ENCODE peak calls at places on chromosomes 7 and 10, in eight cellular contexts. One of them, this sample, is unnamed.

GRCh38 chr7:14630048-14630447 is 272.5 kb downstream of the DGKB start:
- DNase-seq in SK-N-SH: no peak
- DNase-seq in T-helper 1 cell: no peak
- DNase-seq in NCI-H2081: no peak
- DNase-seq in 8988T: no peak
- DNase-seq in T-cell: no peak
- DNase-seq in thyroid gland: no peak
- DNase-seq in stimulated activated CD4-positive, alpha-beta T cell treated with anti-CD3 and anti-CD28 coated beads, Interleukin-12 subunit alpha, Interleukin-12 subunit beta, amount 100 ng/mL, for 4 hours: no peak
- DNase-seq in this sample: no peak

GRCh38 chr10:91247360-91248111 is 27.1 kb downstream of the PCGF5 start:
- DNase-seq in SK-N-SH: no peak
- DNase-seq in T-helper 1 cell: no peak
- DNase-seq in NCI-H2081: no peak
- DNase-seq in 8988T: no peak
- DNase-seq in T-cell: no peak
- DNase-seq in thyroid gland: peak
- DNase-seq in stimulated activated CD4-positive, alpha-beta T cell treated with anti-CD3 and anti-CD28 coated beads, Interleukin-12 subunit alpha, Interleukin-12 subunit beta, amount 100 ng/mL, for 4 hours: no peak
- DNase-seq in this sample: no peak

GRCh38 chr7:40810274-40810673 is 675.5 kb downstream of the SUGCT start:
- DNase-seq in SK-N-SH: no peak
- DNase-seq in T-helper 1 cell: no peak
- DNase-seq in NCI-H2081: no peak
- DNase-seq in 8988T: no peak
- DNase-seq in T-cell: no peak
- DNase-seq in thyroid gland: no peak
- DNase-seq in stimulated activated CD4-positive, alpha-beta T cell treated with anti-CD3 and anti-CD28 coated beads, Interleukin-12 subunit alpha, Interleukin-12 subunit beta, amount 100 ng/mL, for 4 hours: no peak
- DNase-seq in this sample: peak

GRCh38 chr7:12731214-12731656 is 43.8 kb downstream of the ARL4A start:
- DNase-seq in SK-N-SH: no peak
- DNase-seq in T-helper 1 cell: no peak
- DNase-seq in NCI-H2081: no peak
- DNase-seq in 8988T: no peak
- DNase-seq in T-cell: no peak
- DNase-seq in thyroid gland: no peak
- DNase-seq in stimulated activated CD4-positive, alpha-beta T cell treated with anti-CD3 and anti-CD28 coated beads, Interleukin-12 subunit alpha, Interleukin-12 subunit beta, amount 100 ng/mL, for 4 hours: no peak
- DNase-seq in this sample: peak

GRCh38 chr10:73908853-73909611 is 1.9 kb upstream of the PLAU start:
- DNase-seq in SK-N-SH: no peak
- DNase-seq in T-helper 1 cell: no peak
- DNase-seq in NCI-H2081: no peak
- DNase-seq in 8988T: no peak
- DNase-seq in T-cell: peak
- DNase-seq in thyroid gland: peak
- DNase-seq in stimulated activated CD4-positive, alpha-beta T cell treated with anti-CD3 and anti-CD28 coated beads, Interleukin-12 subunit alpha, Interleukin-12 subunit beta, amount 100 ng/mL, for 4 hours: peak
- DNase-seq in this sample: peak

GRCh38 chr7:27670177-27670576 is 7.5 kb upstream of the HIBADH start:
- DNase-seq in SK-N-SH: no peak
- DNase-seq in T-helper 1 cell: no peak
- DNase-seq in NCI-H2081: no peak
- DNase-seq in 8988T: no peak
- DNase-seq in T-cell: no peak
- DNase-seq in thyroid gland: no peak
- DNase-seq in stimulated activated CD4-positive, alpha-beta T cell treated with anti-CD3 and anti-CD28 coated beads, Interleukin-12 subunit alpha, Interleukin-12 subunit beta, amount 100 ng/mL, for 4 hours: no peak
- DNase-seq in this sample: no peak

GRCh38 chr10:117197189-117197588 is at the start of gene KCNK18:
- DNase-seq in SK-N-SH: no peak
- DNase-seq in T-helper 1 cell: no peak
- DNase-seq in NCI-H2081: no peak
- DNase-seq in 8988T: no peak
- DNase-seq in T-cell: no peak
- DNase-seq in thyroid gland: no peak
- DNase-seq in stimulated activated CD4-positive, alpha-beta T cell treated with anti-CD3 and anti-CD28 coated beads, Interleukin-12 subunit alpha, Interleukin-12 subunit beta, amount 100 ng/mL, for 4 hours: no peak
- DNase-seq in this sample: no peak

GRCh38 chr7:154929006-154929726 is 73.8 kb downstream of the PAXIP1 start:
- DNase-seq in SK-N-SH: no peak
- DNase-seq in T-helper 1 cell: no peak
- DNase-seq in NCI-H2081: no peak
- DNase-seq in 8988T: no peak
- DNase-seq in T-cell: no peak
- DNase-seq in thyroid gland: peak
- DNase-seq in stimulated activated CD4-positive, alpha-beta T cell treated with anti-CD3 and anti-CD28 coated beads, Interleukin-12 subunit alpha, Interleukin-12 subunit beta, amount 100 ng/mL, for 4 hours: no peak
- DNase-seq in this sample: no peak

GRCh38 chr10:62788861-62789467 is 15.6 kb upstream of the ADO start:
- DNase-seq in SK-N-SH: no peak
- DNase-seq in T-helper 1 cell: no peak
- DNase-seq in NCI-H2081: no peak
- DNase-seq in 8988T: no peak
- DNase-seq in T-cell: no peak
- DNase-seq in thyroid gland: no peak
- DNase-seq in stimulated activated CD4-positive, alpha-beta T cell treated with anti-CD3 and anti-CD28 coated beads, Interleukin-12 subunit alpha, Interleukin-12 subunit beta, amount 100 ng/mL, for 4 hours: no peak
- DNase-seq in this sample: peak

GRCh38 chr10:65394898-65395297 is 1530.9 kb upstream of the LRRTM3 start:
- DNase-seq in SK-N-SH: no peak
- DNase-seq in T-helper 1 cell: no peak
- DNase-seq in NCI-H2081: no peak
- DNase-seq in 8988T: no peak
- DNase-seq in T-cell: no peak
- DNase-seq in thyroid gland: no peak
- DNase-seq in stimulated activated CD4-positive, alpha-beta T cell treated with anti-CD3 and anti-CD28 coated beads, Interleukin-12 subunit alpha, Interleukin-12 subunit beta, amount 100 ng/mL, for 4 hours: no peak
- DNase-seq in this sample: no peak

GRCh38 chr7:13411641-13412040 is 577.8 kb downstream of the ETV1 start:
- DNase-seq in SK-N-SH: no peak
- DNase-seq in T-helper 1 cell: no peak
- DNase-seq in NCI-H2081: peak
- DNase-seq in 8988T: no peak
- DNase-seq in T-cell: no peak
- DNase-seq in thyroid gland: no peak
- DNase-seq in stimulated activated CD4-positive, alpha-beta T cell treated with anti-CD3 and anti-CD28 coated beads, Interleukin-12 subunit alpha, Interleukin-12 subunit beta, amount 100 ng/mL, for 4 hours: no peak
- DNase-seq in this sample: no peak

GRCh38 chr10:69693886-69694285 is 63.8 kb downstream of the FAM241B start:
- DNase-seq in SK-N-SH: no peak
- DNase-seq in T-helper 1 cell: no peak
- DNase-seq in NCI-H2081: no peak
- DNase-seq in 8988T: no peak
- DNase-seq in T-cell: no peak
- DNase-seq in thyroid gland: no peak
- DNase-seq in stimulated activated CD4-positive, alpha-beta T cell treated with anti-CD3 and anti-CD28 coated beads, Interleukin-12 subunit alpha, Interleukin-12 subunit beta, amount 100 ng/mL, for 4 hours: no peak
- DNase-seq in this sample: no peak

GRCh38 chr7:50762337-50762736 is 20.4 kb downstream of the GRB10 start:
- DNase-seq in SK-N-SH: no peak
- DNase-seq in T-helper 1 cell: no peak
- DNase-seq in NCI-H2081: no peak
- DNase-seq in 8988T: no peak
- DNase-seq in T-cell: no peak
- DNase-seq in thyroid gland: no peak
- DNase-seq in stimulated activated CD4-positive, alpha-beta T cell treated with anti-CD3 and anti-CD28 coated beads, Interleukin-12 subunit alpha, Interleukin-12 subunit beta, amount 100 ng/mL, for 4 hours: no peak
- DNase-seq in this sample: no peak

GRCh38 chr7:113804475-113805130 is 114.2 kb downstream of the PPP1R3A start:
- DNase-seq in SK-N-SH: no peak
- DNase-seq in T-helper 1 cell: no peak
- DNase-seq in NCI-H2081: no peak
- DNase-seq in 8988T: no peak
- DNase-seq in T-cell: no peak
- DNase-seq in thyroid gland: no peak
- DNase-seq in stimulated activated CD4-positive, alpha-beta T cell treated with anti-CD3 and anti-CD28 coated beads, Interleukin-12 subunit alpha, Interleukin-12 subunit beta, amount 100 ng/mL, for 4 hours: no peak
- DNase-seq in this sample: no peak

GRCh38 chr7:90708841-90709317 is 112.8 kb downstream of the CDK14 start:
- DNase-seq in SK-N-SH: no peak
- DNase-seq in T-helper 1 cell: no peak
- DNase-seq in NCI-H2081: peak
- DNase-seq in 8988T: no peak
- DNase-seq in T-cell: no peak
- DNase-seq in thyroid gland: peak
- DNase-seq in stimulated activated CD4-positive, alpha-beta T cell treated with anti-CD3 and anti-CD28 coated beads, Interleukin-12 subunit alpha, Interleukin-12 subunit beta, amount 100 ng/mL, for 4 hours: no peak
- DNase-seq in this sample: peak

GRCh38 chr7:50710441-50711154 is 72.1 kb downstream of the GRB10 start:
- DNase-seq in SK-N-SH: no peak
- DNase-seq in T-helper 1 cell: no peak
- DNase-seq in NCI-H2081: no peak
- DNase-seq in 8988T: no peak
- DNase-seq in T-cell: no peak
- DNase-seq in thyroid gland: peak
- DNase-seq in stimulated activated CD4-positive, alpha-beta T cell treated with anti-CD3 and anti-CD28 coated beads, Interleukin-12 subunit alpha, Interleukin-12 subunit beta, amount 100 ng/mL, for 4 hours: no peak
- DNase-seq in this sample: no peak

GRCh38 chr10:13416760-13417159 is 68.7 kb upstream of the SEPHS1 start:
- DNase-seq in SK-N-SH: no peak
- DNase-seq in T-helper 1 cell: no peak
- DNase-seq in NCI-H2081: no peak
- DNase-seq in 8988T: no peak
- DNase-seq in T-cell: no peak
- DNase-seq in thyroid gland: no peak
- DNase-seq in stimulated activated CD4-positive, alpha-beta T cell treated with anti-CD3 and anti-CD28 coated beads, Interleukin-12 subunit alpha, Interleukin-12 subunit beta, amount 100 ng/mL, for 4 hours: no peak
- DNase-seq in this sample: no peak

GRCh38 chr7:16066805-16067459 is 354.4 kb downstream of the CRPPA start:
- DNase-seq in SK-N-SH: no peak
- DNase-seq in T-helper 1 cell: no peak
- DNase-seq in NCI-H2081: no peak
- DNase-seq in 8988T: no peak
- DNase-seq in T-cell: no peak
- DNase-seq in thyroid gland: no peak
- DNase-seq in stimulated activated CD4-positive, alpha-beta T cell treated with anti-CD3 and anti-CD28 coated beads, Interleukin-12 subunit alpha, Interleukin-12 subunit beta, amount 100 ng/mL, for 4 hours: no peak
- DNase-seq in this sample: no peak

GRCh38 chr10:101653536-101653935 is 41.4 kb downstream of the FBXW4 start:
- DNase-seq in SK-N-SH: no peak
- DNase-seq in T-helper 1 cell: no peak
- DNase-seq in NCI-H2081: no peak
- DNase-seq in 8988T: no peak
- DNase-seq in T-cell: no peak
- DNase-seq in thyroid gland: no peak
- DNase-seq in stimulated activated CD4-positive, alpha-beta T cell treated with anti-CD3 and anti-CD28 coated beads, Interleukin-12 subunit alpha, Interleukin-12 subunit beta, amount 100 ng/mL, for 4 hours: no peak
- DNase-seq in this sample: no peak

GRCh38 chr10:27547047-27547446 is 42.9 kb downstream of the RAB18 start:
- DNase-seq in SK-N-SH: no peak
- DNase-seq in T-helper 1 cell: no peak
- DNase-seq in NCI-H2081: no peak
- DNase-seq in 8988T: no peak
- DNase-seq in T-cell: no peak
- DNase-seq in thyroid gland: no peak
- DNase-seq in stimulated activated CD4-positive, alpha-beta T cell treated with anti-CD3 and anti-CD28 coated beads, Interleukin-12 subunit alpha, Interleukin-12 subunit beta, amount 100 ng/mL, for 4 hours: no peak
- DNase-seq in this sample: no peak

GRCh38 chr7:84510501-84510900 is 315.9 kb upstream of the SEMA3A start:
- DNase-seq in SK-N-SH: no peak
- DNase-seq in T-helper 1 cell: no peak
- DNase-seq in NCI-H2081: no peak
- DNase-seq in 8988T: no peak
- DNase-seq in T-cell: no peak
- DNase-seq in thyroid gland: no peak
- DNase-seq in stimulated activated CD4-positive, alpha-beta T cell treated with anti-CD3 and anti-CD28 coated beads, Interleukin-12 subunit alpha, Interleukin-12 subunit beta, amount 100 ng/mL, for 4 hours: no peak
- DNase-seq in this sample: peak

GRCh38 chr7:142459557-142459963 is 201.7 kb upstream of the PRSS58 start:
- DNase-seq in SK-N-SH: peak
- DNase-seq in T-helper 1 cell: no peak
- DNase-seq in NCI-H2081: peak
- DNase-seq in 8988T: no peak
- DNase-seq in T-cell: no peak
- DNase-seq in thyroid gland: peak
- DNase-seq in stimulated activated CD4-positive, alpha-beta T cell treated with anti-CD3 and anti-CD28 coated beads, Interleukin-12 subunit alpha, Interleukin-12 subunit beta, amount 100 ng/mL, for 4 hours: no peak
- DNase-seq in this sample: peak

GRCh38 chr7:48096273-48096672 is 7.2 kb downstream of the UPP1 start:
- DNase-seq in SK-N-SH: no peak
- DNase-seq in T-helper 1 cell: no peak
- DNase-seq in NCI-H2081: no peak
- DNase-seq in 8988T: no peak
- DNase-seq in T-cell: no peak
- DNase-seq in thyroid gland: no peak
- DNase-seq in stimulated activated CD4-positive, alpha-beta T cell treated with anti-CD3 and anti-CD28 coated beads, Interleukin-12 subunit alpha, Interleukin-12 subunit beta, amount 100 ng/mL, for 4 hours: no peak
- DNase-seq in this sample: no peak

GRCh38 chr7:100464210-100464660 is at the start of gene SPACDR:
- DNase-seq in SK-N-SH: no peak
- DNase-seq in T-helper 1 cell: no peak
- DNase-seq in NCI-H2081: no peak
- DNase-seq in 8988T: no peak
- DNase-seq in T-cell: no peak
- DNase-seq in thyroid gland: no peak
- DNase-seq in stimulated activated CD4-positive, alpha-beta T cell treated with anti-CD3 and anti-CD28 coated beads, Interleukin-12 subunit alpha, Interleukin-12 subunit beta, amount 100 ng/mL, for 4 hours: no peak
- DNase-seq in this sample: peak

GRCh38 chr10:103193820-103194529 is 903 bp upstream of the NT5C2 start:
- DNase-seq in SK-N-SH: peak
- DNase-seq in T-helper 1 cell: no peak
- DNase-seq in NCI-H2081: no peak
- DNase-seq in 8988T: no peak
- DNase-seq in T-cell: no peak
- DNase-seq in thyroid gland: no peak
- DNase-seq in stimulated activated CD4-positive, alpha-beta T cell treated with anti-CD3 and anti-CD28 coated beads, Interleukin-12 subunit alpha, Interleukin-12 subunit beta, amount 100 ng/mL, for 4 hours: no peak
- DNase-seq in this sample: no peak

GRCh38 chr10:24951201-24952145 is 933 bp downstream of the PRTFDC1 start:
- DNase-seq in SK-N-SH: peak
- DNase-seq in T-helper 1 cell: no peak
- DNase-seq in NCI-H2081: no peak
- DNase-seq in 8988T: no peak
- DNase-seq in T-cell: no peak
- DNase-seq in thyroid gland: peak
- DNase-seq in stimulated activated CD4-positive, alpha-beta T cell treated with anti-CD3 and anti-CD28 coated beads, Interleukin-12 subunit alpha, Interleukin-12 subunit beta, amount 100 ng/mL, for 4 hours: no peak
- DNase-seq in this sample: peak

GRCh38 chr10:70331486-70332268 is 47.9 kb upstream of the NPFFR1 start:
- DNase-seq in SK-N-SH: peak
- DNase-seq in T-helper 1 cell: no peak
- DNase-seq in NCI-H2081: peak
- DNase-seq in 8988T: peak
- DNase-seq in T-cell: no peak
- DNase-seq in thyroid gland: peak
- DNase-seq in stimulated activated CD4-positive, alpha-beta T cell treated with anti-CD3 and anti-CD28 coated beads, Interleukin-12 subunit alpha, Interleukin-12 subunit beta, amount 100 ng/mL, for 4 hours: no peak
- DNase-seq in this sample: peak

GRCh38 chr10:49300140-49300974 is 1.4 kb downstream of the C10orf71 start:
- DNase-seq in SK-N-SH: peak
- DNase-seq in T-helper 1 cell: no peak
- DNase-seq in NCI-H2081: no peak
- DNase-seq in 8988T: no peak
- DNase-seq in T-cell: no peak
- DNase-seq in thyroid gland: no peak
- DNase-seq in stimulated activated CD4-positive, alpha-beta T cell treated with anti-CD3 and anti-CD28 coated beads, Interleukin-12 subunit alpha, Interleukin-12 subunit beta, amount 100 ng/mL, for 4 hours: no peak
- DNase-seq in this sample: no peak

GRCh38 chr10:104072786-104073185 is 12.9 kb downstream of the COL17A1 start:
- DNase-seq in SK-N-SH: no peak
- DNase-seq in T-helper 1 cell: no peak
- DNase-seq in NCI-H2081: no peak
- DNase-seq in 8988T: no peak
- DNase-seq in T-cell: no peak
- DNase-seq in thyroid gland: no peak
- DNase-seq in stimulated activated CD4-positive, alpha-beta T cell treated with anti-CD3 and anti-CD28 coated beads, Interleukin-12 subunit alpha, Interleukin-12 subunit beta, amount 100 ng/mL, for 4 hours: no peak
- DNase-seq in this sample: no peak